ENCODE peak calls at places on chromosome 21, in five cellular contexts. N is nephron progenitor cell; R is stimulated activated CD8-positive, alpha-beta memory T cell treated with anti-CD3 and anti-CD28 coated beads, Interleukin-7, amount 100 ng/mL, for 1 hour; Q is A549; L is neural progenitor cell. B is an unnamed sample.
A peak's percentile ranks its signal among the peaks of the same experiment; 100 is the strongest.

GRCh38 chr21:46082638-46083270 is 15.2 kb upstream of the COL6A2 start:
- DNase-seq in N (no peak), Q (no peak), R (no peak), L (no peak), B (no peak)

GRCh38 chr21:31476551-31477120 is 132.6 kb upstream of the TIAM1 start:
- DNase-seq in N (no peak), R (no peak), Q (peak; percentile 4), L (no peak), B (no peak)

GRCh38 chr21:41432567-41433460 is 6.8 kb downstream of the MX1 start:
- DNase-seq in R (no peak), N (no peak), Q (no peak), L (no peak), B (no peak)

GRCh38 chr21:31750843-31751242 is 18.9 kb upstream of the SCAF4 start:
- DNase-seq in L (no peak), Q (peak; percentile 6), R (no peak), N (no peak), B (no peak)

GRCh38 chr21:31203371-31204054 is 140.5 kb downstream of the TIAM1 start:
- DNase-seq in Q (no peak), N (no peak), L (no peak), R (no peak), B (no peak)

GRCh38 chr21:44002511-44002910 is 9.6 kb upstream of the TRAPPC10 start:
- DNase-seq in L (no peak), R (no peak), Q (no peak), N (no peak), B (no peak)

GRCh38 chr21:39087976-39088370 is 95.3 kb downstream of the PSMG1 start:
- DNase-seq in R (no peak), N (no peak), L (no peak), Q (no peak), B (no peak)

GRCh38 chr21:26495283-26495849 is 77.7 kb downstream of the CYYR1 start:
- DNase-seq in R (no peak), Q (no peak), L (no peak), N (no peak), B (no peak)

GRCh38 chr21:39630827-39631226 is 18.1 kb downstream of the B3GALT5 start:
- DNase-seq in R (no peak), L (no peak), N (no peak), Q (no peak), B (no peak)

GRCh38 chr21:41636636-41637625 is 129.0 kb upstream of the TMPRSS2 start:
- DNase-seq in Q (no peak), N (no peak), L (no peak), R (no peak), B (no peak)